ENCODE peak calls at places on chromosomes 16 and 17, in ten cellular contexts. F is M059J; Z is activated CD4-positive, CD25-positive, alpha-beta regulatory T cell; W is uterus; E is Ammon's horn; M is pulmonary artery endothelial cell; U is HepG2; L is A549; G is HTR-8/SVneo; Y is Kasumi-1. D is an unnamed sample.

GRCh38 chr17:4536259-4536741 is 18.9 kb downstream of the MYBBP1A start:
- DNase-seq in F (no peak), Z (no peak), W (peak), E (peak), M (no peak), U (no peak), L (no peak), G (no peak), Y (no peak), D (no peak)

GRCh38 chr16:23729503-23730424 is 16.7 kb upstream of the ERN2 start:
- DNase-seq in F (peak), Z (no peak), W (no peak), E (no peak), M (no peak), U (peak), L (peak), G (no peak), Y (peak), D (no peak)

GRCh38 chr16:51237861-51238378 is 86.8 kb upstream of the SALL1 start:
- DNase-seq in F (no peak), Z (no peak), W (no peak), E (peak), M (no peak), U (peak), L (no peak), G (no peak), Y (no peak), D (no peak)

GRCh38 chr16:24950275-24950674 is 64.9 kb downstream of the ARHGAP17 start:
- DNase-seq in F (peak), Z (no peak), W (no peak), E (no peak), M (no peak), U (no peak), L (no peak), G (no peak), Y (no peak), D (no peak)

GRCh38 chr17:1312261-1312870 is 32.9 kb downstream of the TRARG1 start:
- DNase-seq in F (no peak), Z (no peak), W (no peak), E (no peak), M (no peak), U (peak), L (peak), G (no peak), Y (no peak), D (no peak)

GRCh38 chr17:40520991-40521453 is 19.6 kb upstream of the TNS4 start:
- DNase-seq in F (no peak), Z (no peak), W (no peak), E (no peak), M (no peak), U (no peak), L (no peak), G (no peak), Y (no peak), D (no peak)

GRCh38 chr16:75095637-75096036 is 20.9 kb downstream of the LDHD start:
- DNase-seq in F (no peak), Z (no peak), W (no peak), E (no peak), M (no peak), U (no peak), L (no peak), G (no peak), Y (no peak), D (no peak)

GRCh38 chr16:57720142-57720575 is 15.4 kb upstream of the KATNB1 start:
- DNase-seq in F (peak), Z (no peak), W (no peak), E (peak), M (peak), U (peak), L (peak), G (peak), Y (peak), D (no peak)

GRCh38 chr17:4201231-4201630 is 58.2 kb downstream of the CYB5D2 start:
- DNase-seq in F (no peak), Z (no peak), W (no peak), E (no peak), M (no peak), U (no peak), L (no peak), G (no peak), Y (no peak), D (no peak)

GRCh38 chr16:56672761-56673536 is 3.3 kb downstream of the MT1H start:
- DNase-seq in F (no peak), Z (no peak), W (no peak), E (peak), M (no peak), U (no peak), L (no peak), G (no peak), Y (no peak), D (no peak)

GRCh38 chr16:50497592-50497991 is 50.6 kb upstream of the NKD1 start:
- DNase-seq in F (peak), Z (no peak), W (no peak), E (no peak), M (no peak), U (peak), L (no peak), G (peak), Y (no peak), D (no peak)

GRCh38 chr16:27529962-27530361 is 19.8 kb downstream of the GTF3C1 start:
- DNase-seq in F (peak), Z (no peak), W (no peak), E (peak), M (no peak), U (no peak), L (no peak), G (no peak), Y (no peak), D (no peak)

GRCh38 chr16:55340445-55340844 is 16.4 kb downstream of the IRX6 start:
- DNase-seq in F (no peak), Z (no peak), W (no peak), E (no peak), M (no peak), U (no peak), L (no peak), G (no peak), Y (no peak), D (no peak)

D was measured in B cell.